ENCODE peak calls at places on chromosomes 7 and 10, in ten cellular contexts. S is neuronal stem cell, P is pancreas, E is foreskin fibroblast, Y is T-helper 1 cell, K is SW480, Q is NCI-H1694 treated with DMSO at 0.1 percent for 48 hours, R is KBM-7, O is sigmoid colon, D is ecto neural progenitor cell. V is an unnamed sample.

GRCh38 chr10:4243651-4244050 is 458.6 kb upstream of the KLF6 start:
- DNase-seq in Y (peak), S (no peak), E (peak), Q (no peak), K (peak), R (no peak), D (no peak), O (peak), P (no peak), V (no peak)

GRCh38 chr7:12805518-12805928 is 118.1 kb downstream of the ARL4A start:
- DNase-seq in Q (no peak), D (no peak), O (no peak), S (no peak), K (no peak), R (no peak), E (peak), Y (no peak), P (no peak), V (no peak)

GRCh38 chr7:139339025-139339424 is 2.1 kb upstream of the FMC1 start:
- DNase-seq in Y (no peak), K (no peak), Q (no peak), O (no peak), D (no peak), P (no peak), R (no peak), E (no peak), S (no peak), V (no peak)

GRCh38 chr10:69224862-69225657 is 4.9 kb downstream of the HKDC1 start:
- DNase-seq in D (no peak), Y (peak), E (peak), O (no peak), K (no peak), S (no peak), Q (no peak), R (no peak), P (no peak), V (no peak)

GRCh38 chr10:121425623-121426022 is 172.6 kb downstream of the FGFR2 start:
- DNase-seq in P (no peak), S (no peak), R (no peak), O (no peak), K (no peak), Y (no peak), E (no peak), Q (no peak), D (no peak), V (no peak)

GRCh38 chr7:30430777-30431176 is 47.8 kb downstream of the NOD1 start:
- DNase-seq in E (peak), Q (no peak), S (no peak), R (peak), K (no peak), P (no peak), O (peak), D (no peak), Y (no peak), V (no peak)

GRCh38 chr7:157874208-157874816 is 537.5 kb downstream of the DNAJB6 start:
- DNase-seq in R (no peak), O (no peak), E (no peak), Y (no peak), D (no peak), Q (no peak), K (no peak), P (no peak), S (no peak), V (no peak)

GRCh38 chr10:35789996-35790395 is 147.9 kb upstream of the FZD8 start:
- DNase-seq in D (no peak), E (no peak), Y (no peak), R (no peak), O (no peak), Q (no peak), K (peak), S (no peak), P (no peak), V (no peak)

GRCh38 chr10:77409697-77410471 is 227.7 kb downstream of the KCNMA1 start:
- DNase-seq in K (peak), O (peak), Y (no peak), P (peak), E (peak), Q (peak), R (no peak), S (no peak), D (no peak), V (no peak)

GRCh38 chr10:124721295-124722052 is 22.7 kb downstream of the FAM53B start:
- DNase-seq in Q (no peak), O (peak), K (no peak), R (peak), Y (no peak), P (peak), D (no peak), S (no peak), E (no peak), V (no peak)